ENCODE peak calls at places on chromosome 15, in six cellular contexts. A, T, S, Y, E and P are unnamed samples.

GRCh38 chr15:77549552-77550274 is 83.0 kb downstream of the LINGO1 start:
- DNase-seq in E (no peak), A (no peak), Y (no peak), S (no peak), T (no peak), P (no peak)

GRCh38 chr15:66936115-66936863 is 129.1 kb upstream of the SMAD3 start:
- DNase-seq in A (no peak), T (no peak), Y (no peak), E (no peak), S (no peak), P (no peak)

GRCh38 chr15:25795712-25796111 is 67.4 kb downstream of the ATP10A start:
- DNase-seq in A (no peak), Y (no peak), T (no peak), E (peak; percentile 70), S (no peak), P (peak; percentile 32)

GRCh38 chr15:51879555-51879954 is 50.1 kb downstream of the TMOD3 start:
- DNase-seq in S (no peak), T (no peak), E (no peak), A (no peak), Y (no peak), P (no peak)

GRCh38 chr15:74523982-74524381 is 17.0 kb upstream of the ARID3B start:
- DNase-seq in Y (no peak), T (no peak), S (no peak), E (no peak), A (no peak), P (no peak)

GRCh38 chr15:36883705-36884355 is 216.5 kb downstream of the MEIS2 start:
- DNase-seq in S (peak; percentile 72), E (peak; percentile 87), Y (peak; percentile 46), T (peak; percentile 86), A (peak; percentile 92), P (peak; percentile 89)

GRCh38 chr15:65394936-65395335 is 17.1 kb upstream of the IGDCC3 start:
- DNase-seq in Y (no peak), E (no peak), S (no peak), T (no peak), A (no peak), P (no peak)

GRCh38 chr15:101174152-101174920 is 77.5 kb downstream of the CHSY1 start:
- DNase-seq in T (no peak), A (no peak), S (no peak), E (no peak), Y (no peak), P (no peak)

GRCh38 chr15:78085928-78086327 is 6.4 kb upstream of the SH2D7 start:
- DNase-seq in E (no peak), A (no peak), T (no peak), Y (no peak), S (no peak), P (no peak)

GRCh38 chr15:48717458-48717857 is 71.9 kb upstream of the FBN1 start:
- DNase-seq in S (no peak), Y (no peak), A (no peak), E (no peak), T (no peak), P (no peak)
- TF ChIP-seq CTCF in S (no peak), Y (no peak), A (no peak), E (peak; percentile 13), T (no peak), P (no peak)

GRCh38 chr15:82571722-82572222 is 31.5 kb upstream of the RPS17 start:
- DNase-seq in T (peak; percentile 68), S (no peak), E (no peak), Y (no peak), A (no peak), P (peak; percentile 75)

GRCh38 chr15:82572311-82572710 is 32.1 kb upstream of the RPS17 start:
- DNase-seq in Y (no peak), T (no peak), A (no peak), E (no peak), S (no peak), P (no peak)

GRCh38 chr15:82569834-82570233 is 29.6 kb upstream of the RPS17 start:
- DNase-seq in Y (no peak), S (no peak), T (no peak), E (no peak), A (no peak), P (no peak)

GRCh38 chr15:82568986-82569385 is 28.7 kb upstream of the RPS17 start:
- DNase-seq in T (no peak), A (no peak), Y (no peak), E (no peak), S (no peak), P (no peak)

GRCh38 chr15:82570721-82571519 is 30.7 kb upstream of the RPS17 start:
- DNase-seq in E (no peak), A (no peak), Y (no peak), T (no peak), S (no peak), P (no peak)
- H3K4me3 ChIP-seq in E (no peak overlapping the region), A (no peak overlapping the region), Y (no peak overlapping the region), T (peak overlapping the region; percentile 72), S (no peak overlapping the region), P (no peak overlapping the region)

DNA sequence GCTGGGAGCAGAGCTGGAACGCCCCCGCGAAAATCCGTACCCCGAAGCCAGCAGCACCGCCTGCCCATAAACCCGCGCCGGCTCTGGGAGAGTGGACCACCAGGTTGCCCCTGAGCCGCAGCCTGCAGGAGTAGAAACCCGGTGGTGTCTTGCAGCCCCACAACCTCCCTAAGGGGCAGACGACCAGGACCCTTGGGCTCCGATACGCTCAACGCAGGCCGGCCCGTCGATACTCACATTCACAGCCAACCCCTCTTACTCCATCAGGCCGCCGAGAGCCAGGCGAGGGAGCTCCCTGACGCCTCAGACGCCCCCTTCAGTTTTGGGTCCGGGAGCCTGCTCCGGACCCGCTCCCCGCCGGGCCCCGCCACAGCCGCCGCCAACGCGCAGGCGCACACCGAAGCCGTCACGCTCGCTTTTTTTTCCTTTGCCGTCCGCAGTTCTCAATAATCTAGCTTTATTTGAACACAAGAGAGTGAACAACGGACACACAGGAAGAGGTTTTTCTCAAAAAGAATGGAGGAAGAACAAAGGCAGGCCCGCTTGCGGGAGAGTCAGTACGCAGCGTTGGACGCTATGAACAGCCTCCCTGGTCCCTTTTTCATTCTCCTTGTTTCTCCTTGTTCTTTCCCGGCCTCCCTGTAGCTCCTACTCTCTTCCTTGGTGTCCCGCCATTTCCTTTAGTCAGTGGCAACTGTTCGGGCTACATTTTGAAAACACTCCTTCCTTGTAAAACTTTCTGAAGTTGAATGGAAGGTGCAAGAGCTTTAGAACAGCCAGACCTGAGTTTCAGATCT is at the start of gene ZNF106:
- DNase-seq in E (peak; percentile 94), A (peak; percentile 94), S (peak; percentile 54), Y (peak; percentile 80), T (peak; percentile 78), P (peak; percentile 86)
- TF ChIP-seq CTCF in E (peak; percentile 52), A (no peak), S (no peak), Y (peak; percentile 6), T (peak; percentile 34), P (no peak)

GRCh38 chr15:90595760-90596155 is 66.0 kb downstream of the CRTC3 start:
- DNase-seq in S (no peak), E (peak; percentile 61), A (peak; percentile 60), T (no peak), Y (no peak), P (no peak)
- H3K4me3 ChIP-seq in S (no peak overlapping the region), E (peak overlapping the region; percentile 41), A (peak overlapping the region; percentile 32), T (no peak overlapping the region), Y (no peak overlapping the region), P (no peak overlapping the region)

GRCh38 chr15:39173426-39173825 is 407.5 kb upstream of the THBS1 start:
- DNase-seq in Y (no peak), E (no peak), A (no peak), S (no peak), T (no peak), P (no peak)

GRCh38 chr15:39174332-39174731 is 406.5 kb upstream of the THBS1 start:
- DNase-seq in T (no peak), Y (no peak), E (no peak), S (no peak), A (peak; percentile 23), P (no peak)

GRCh38 chr15:39177561-39177960 is 403.3 kb upstream of the THBS1 start:
- DNase-seq in S (no peak), E (no peak), A (no peak), T (no peak), Y (no peak), P (no peak)

GRCh38 chr15:39171944-39172368 is 408.9 kb upstream of the THBS1 start:
- DNase-seq in Y (no peak), A (peak; percentile 45), E (no peak), S (peak; percentile 74), T (no peak), P (peak; percentile 72)

DNA sequence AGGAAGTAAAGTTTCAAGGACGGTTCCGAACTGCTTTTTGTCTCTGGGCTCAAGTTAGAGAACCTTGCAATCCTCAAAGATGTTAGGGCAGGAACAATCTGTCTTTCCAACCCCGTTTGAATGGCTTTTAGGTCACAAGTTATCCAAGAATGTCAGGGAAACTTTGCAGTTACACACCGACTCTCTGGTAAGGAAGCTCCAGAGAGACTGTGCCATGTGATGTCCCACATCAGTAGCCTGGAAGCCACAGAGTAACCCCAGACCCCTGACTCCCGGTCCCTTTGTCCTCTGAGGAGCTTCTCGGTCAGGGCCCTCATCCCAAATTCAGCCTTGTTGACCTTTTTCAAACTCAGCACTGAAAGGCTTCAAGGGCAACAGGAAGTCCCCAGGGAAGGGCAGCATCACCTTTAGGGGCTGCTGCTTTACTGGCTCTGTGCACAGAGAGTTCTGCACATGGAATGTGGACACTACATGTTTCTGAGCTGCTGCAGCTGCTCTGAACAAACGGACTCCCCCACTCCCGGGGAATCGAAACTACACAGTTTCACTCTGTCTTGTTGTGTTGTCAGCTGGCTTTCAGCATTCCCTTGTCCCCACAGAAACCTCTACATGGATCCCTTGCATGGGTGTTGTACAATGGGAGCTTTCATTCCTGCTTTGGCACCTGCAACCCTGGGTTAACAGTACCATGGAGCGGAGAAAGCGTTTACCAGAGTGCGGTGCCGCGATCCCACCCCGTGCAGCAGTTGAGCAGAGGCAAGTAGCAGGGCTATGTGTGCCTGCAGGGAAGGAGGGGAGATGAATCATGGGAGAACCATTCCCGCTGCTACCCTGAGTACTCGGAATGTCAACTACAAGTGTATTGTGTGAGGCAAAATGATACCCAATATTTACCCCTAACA is 408.2 kb upstream of the THBS1 start:
- DNase-seq in A (peak; percentile 66), T (no peak), Y (no peak), S (no peak), E (no peak), P (no peak)
- TF ChIP-seq CTCF in A (no peak), T (no peak), Y (no peak), S (no peak), E (no peak), P (no peak)

GRCh38 chr15:88624156-88624970 is 3.2 kb downstream of the AEN start:
- DNase-seq in A (peak; percentile 75), E (peak; percentile 85), Y (no peak), T (no peak), S (no peak), P (no peak)
- H3K4me3 ChIP-seq in A (peak overlapping the region; percentile 68), E (peak overlapping the region; percentile 99), Y (peak overlapping the region; percentile 24), T (peak overlapping the region; percentile 21), S (peak overlapping the region; percentile 82), P (peak overlapping the region; percentile 21)

DNA sequence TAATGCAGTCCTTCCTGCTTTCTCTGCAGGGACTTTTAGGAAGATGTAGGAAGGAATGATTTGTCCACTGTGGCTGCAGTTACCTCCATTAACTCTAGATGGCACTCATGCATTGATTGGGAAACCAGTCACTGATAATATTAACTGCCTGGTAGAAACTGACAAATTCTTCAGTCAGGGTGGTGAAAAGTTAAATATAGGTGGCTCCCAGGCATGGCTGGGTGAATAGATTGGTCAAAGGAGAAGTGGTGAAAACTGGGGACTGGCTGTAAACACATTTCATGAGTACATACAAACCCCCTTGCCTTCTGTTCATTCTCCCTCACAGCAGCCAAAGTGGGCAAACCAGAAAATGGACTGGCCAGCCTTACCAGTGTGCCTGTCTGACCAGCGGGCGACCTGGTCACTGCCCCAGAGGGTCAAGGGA is 333.4 kb downstream of the THSD4 start:
- DNase-seq in S (peak; percentile 55), T (no peak), Y (no peak), A (peak; percentile 67), E (peak; percentile 43), P (no peak)
- TF ChIP-seq CTCF in S (peak; percentile 98), T (peak; percentile 94), Y (peak; percentile 67), A (peak; percentile 87), E (peak; percentile 88), P (peak; percentile 84)